ENCODE peak calls at places on chromosomes 16 and 17, in seven cellular contexts. One of them, this sample, is unnamed.

GRCh38 chr17:21140911-21141310 is 14.1 kb downstream of the DHRS7B start:
- DNase-seq in HuH-7.5: no peak
- DNase-seq in activated CD4-positive, alpha-beta T cell treated with anti-CD3 and anti-CD28 coated beads, Interleukin-2, amount 10 ng/mL, durations not matched to agents 7 days and 5 days: no peak
- DNase-seq in progenitor cell of endocrine pancreas: no peak
- DNase-seq in foreskin fibroblast: no peak
- DNase-seq in stomach: no peak
- DNase-seq in amygdala: no peak
- DNase-seq in this sample: no peak

GRCh38 chr16:79767597-79768280 is 167.2 kb upstream of the MAF start:
- DNase-seq in activated CD4-positive, alpha-beta T cell treated with anti-CD3 and anti-CD28 coated beads, Interleukin-2, amount 10 ng/mL, durations not matched to agents 7 days and 5 days: no peak
- DNase-seq in foreskin fibroblast: no peak
- DNase-seq in progenitor cell of endocrine pancreas: no peak
- DNase-seq in stomach: peak; percentile 40
- DNase-seq in HuH-7.5: no peak
- DNase-seq in amygdala: no peak
- DNase-seq in this sample: peak; percentile 45

GRCh38 chr17:72677714-72678390 is 414.6 kb downstream of the SLC39A11 start:
- DNase-seq in stomach: no peak
- DNase-seq in amygdala: no peak
- DNase-seq in HuH-7.5: no peak
- DNase-seq in foreskin fibroblast: peak; percentile 70
- DNase-seq in activated CD4-positive, alpha-beta T cell treated with anti-CD3 and anti-CD28 coated beads, Interleukin-2, amount 10 ng/mL, durations not matched to agents 7 days and 5 days: no peak
- DNase-seq in progenitor cell of endocrine pancreas: no peak
- DNase-seq in this sample: no peak

GRCh38 chr17:68580236-68580903 is 20.8 kb downstream of the FAM20A start:
- DNase-seq in amygdala: no peak
- DNase-seq in HuH-7.5: no peak
- DNase-seq in progenitor cell of endocrine pancreas: no peak
- DNase-seq in foreskin fibroblast: peak; percentile 57
- DNase-seq in stomach: no peak
- DNase-seq in activated CD4-positive, alpha-beta T cell treated with anti-CD3 and anti-CD28 coated beads, Interleukin-2, amount 10 ng/mL, durations not matched to agents 7 days and 5 days: no peak
- DNase-seq in this sample: no peak

GRCh38 chr16:28057949-28058348 is 5.6 kb downstream of the GSG1L start:
- DNase-seq in foreskin fibroblast: no peak
- DNase-seq in activated CD4-positive, alpha-beta T cell treated with anti-CD3 and anti-CD28 coated beads, Interleukin-2, amount 10 ng/mL, durations not matched to agents 7 days and 5 days: no peak
- DNase-seq in stomach: no peak
- DNase-seq in HuH-7.5: no peak
- DNase-seq in amygdala: no peak
- DNase-seq in progenitor cell of endocrine pancreas: no peak
- DNase-seq in this sample: no peak

GRCh38 chr17:49440581-49440980 is 25.9 kb upstream of the PHB1 start:
- DNase-seq in HuH-7.5: no peak
- DNase-seq in stomach: no peak
- DNase-seq in progenitor cell of endocrine pancreas: no peak
- DNase-seq in amygdala: no peak
- DNase-seq in activated CD4-positive, alpha-beta T cell treated with anti-CD3 and anti-CD28 coated beads, Interleukin-2, amount 10 ng/mL, durations not matched to agents 7 days and 5 days: no peak
- DNase-seq in foreskin fibroblast: no peak
- DNase-seq in this sample: no peak

GRCh38 chr17:50916026-50916707 is 50.0 kb upstream of the TOB1 start:
- DNase-seq in activated CD4-positive, alpha-beta T cell treated with anti-CD3 and anti-CD28 coated beads, Interleukin-2, amount 10 ng/mL, durations not matched to agents 7 days and 5 days: no peak
- DNase-seq in stomach: no peak
- DNase-seq in HuH-7.5: no peak
- DNase-seq in amygdala: no peak
- DNase-seq in progenitor cell of endocrine pancreas: no peak
- DNase-seq in foreskin fibroblast: no peak
- DNase-seq in this sample: no peak

GRCh38 chr16:22674832-22675191 is 139.2 kb upstream of the HS3ST2 start:
- DNase-seq in amygdala: no peak
- DNase-seq in stomach: no peak
- DNase-seq in progenitor cell of endocrine pancreas: no peak
- DNase-seq in foreskin fibroblast: no peak
- DNase-seq in activated CD4-positive, alpha-beta T cell treated with anti-CD3 and anti-CD28 coated beads, Interleukin-2, amount 10 ng/mL, durations not matched to agents 7 days and 5 days: no peak
- DNase-seq in HuH-7.5: no peak
- DNase-seq in this sample: no peak

GRCh38 chr17:78573955-78574354 is 3.2 kb downstream of the DNAH17 start:
- DNase-seq in progenitor cell of endocrine pancreas: no peak
- DNase-seq in amygdala: no peak
- DNase-seq in foreskin fibroblast: no peak
- DNase-seq in activated CD4-positive, alpha-beta T cell treated with anti-CD3 and anti-CD28 coated beads, Interleukin-2, amount 10 ng/mL, durations not matched to agents 7 days and 5 days: no peak
- DNase-seq in HuH-7.5: no peak
- DNase-seq in stomach: no peak
- DNase-seq in this sample: no peak

GRCh38 chr16:2520784-2521577 is 810 bp downstream of the AMDHD2 start:
- DNase-seq in progenitor cell of endocrine pancreas: no peak
- DNase-seq in stomach: peak; percentile 50
- DNase-seq in foreskin fibroblast: no peak
- DNase-seq in HuH-7.5: peak; percentile 70
- DNase-seq in amygdala: no peak
- DNase-seq in activated CD4-positive, alpha-beta T cell treated with anti-CD3 and anti-CD28 coated beads, Interleukin-2, amount 10 ng/mL, durations not matched to agents 7 days and 5 days: peak; percentile 72
- DNase-seq in this sample: no peak

GRCh38 chr16:55701442-55702319 is 45.9 kb downstream of the SLC6A2 start:
- DNase-seq in amygdala: no peak
- DNase-seq in progenitor cell of endocrine pancreas: peak; percentile 37
- DNase-seq in stomach: peak; percentile 76
- DNase-seq in foreskin fibroblast: peak; percentile 21
- DNase-seq in activated CD4-positive, alpha-beta T cell treated with anti-CD3 and anti-CD28 coated beads, Interleukin-2, amount 10 ng/mL, durations not matched to agents 7 days and 5 days: peak; percentile 46
- DNase-seq in HuH-7.5: no peak
- DNase-seq in this sample: peak; percentile 66

GRCh38 chr17:19470529-19471261 is 59.7 kb downstream of the RNF112 start:
- DNase-seq in HuH-7.5: no peak
- DNase-seq in foreskin fibroblast: no peak
- DNase-seq in activated CD4-positive, alpha-beta T cell treated with anti-CD3 and anti-CD28 coated beads, Interleukin-2, amount 10 ng/mL, durations not matched to agents 7 days and 5 days: no peak
- DNase-seq in stomach: peak; percentile 35
- DNase-seq in amygdala: no peak
- DNase-seq in progenitor cell of endocrine pancreas: no peak
- DNase-seq in this sample: no peak

GRCh38 chr16:72501739-72502653 is 330.0 kb upstream of the PMFBP1 start:
- DNase-seq in stomach: peak; percentile 45
- DNase-seq in foreskin fibroblast: peak; percentile 68
- DNase-seq in progenitor cell of endocrine pancreas: peak; percentile 36
- DNase-seq in HuH-7.5: peak; percentile 56
- DNase-seq in activated CD4-positive, alpha-beta T cell treated with anti-CD3 and anti-CD28 coated beads, Interleukin-2, amount 10 ng/mL, durations not matched to agents 7 days and 5 days: peak; percentile 47
- DNase-seq in amygdala: no peak
- DNase-seq in this sample: peak; percentile 66

GRCh38 chr16:8663192-8664089 is 11.0 kb upstream of the ABAT start:
- DNase-seq in foreskin fibroblast: no peak
- DNase-seq in activated CD4-positive, alpha-beta T cell treated with anti-CD3 and anti-CD28 coated beads, Interleukin-2, amount 10 ng/mL, durations not matched to agents 7 days and 5 days: no peak
- DNase-seq in amygdala: no peak
- DNase-seq in stomach: no peak
- DNase-seq in HuH-7.5: no peak
- DNase-seq in progenitor cell of endocrine pancreas: no peak
- DNase-seq in this sample: no peak

GRCh38 chr17:13843862-13844640 is 225.3 kb upstream of the COX10 start:
- DNase-seq in foreskin fibroblast: no peak
- DNase-seq in HuH-7.5: no peak
- DNase-seq in activated CD4-positive, alpha-beta T cell treated with anti-CD3 and anti-CD28 coated beads, Interleukin-2, amount 10 ng/mL, durations not matched to agents 7 days and 5 days: no peak
- DNase-seq in amygdala: no peak
- DNase-seq in progenitor cell of endocrine pancreas: no peak
- DNase-seq in stomach: no peak
- DNase-seq in this sample: no peak

GRCh38 chr17:67030641-67031040 is 13.7 kb upstream of the CACNG1 start:
- DNase-seq in foreskin fibroblast: no peak
- DNase-seq in amygdala: no peak
- DNase-seq in HuH-7.5: no peak
- DNase-seq in activated CD4-positive, alpha-beta T cell treated with anti-CD3 and anti-CD28 coated beads, Interleukin-2, amount 10 ng/mL, durations not matched to agents 7 days and 5 days: no peak
- DNase-seq in stomach: no peak
- DNase-seq in progenitor cell of endocrine pancreas: no peak
- DNase-seq in this sample: no peak

GRCh38 chr17:10171581-10171981 is 26.8 kb downstream of the GAS7 start:
- DNase-seq in activated CD4-positive, alpha-beta T cell treated with anti-CD3 and anti-CD28 coated beads, Interleukin-2, amount 10 ng/mL, durations not matched to agents 7 days and 5 days: peak; percentile 7
- DNase-seq in HuH-7.5: no peak
- DNase-seq in foreskin fibroblast: no peak
- DNase-seq in progenitor cell of endocrine pancreas: no peak
- DNase-seq in stomach: no peak
- DNase-seq in amygdala: no peak
- DNase-seq in this sample: no peak

GRCh38 chr16:84999200-84999599 is 12.1 kb downstream of the ZDHHC7 start:
- DNase-seq in activated CD4-positive, alpha-beta T cell treated with anti-CD3 and anti-CD28 coated beads, Interleukin-2, amount 10 ng/mL, durations not matched to agents 7 days and 5 days: no peak
- DNase-seq in stomach: no peak
- DNase-seq in amygdala: no peak
- DNase-seq in HuH-7.5: no peak
- DNase-seq in foreskin fibroblast: no peak
- DNase-seq in progenitor cell of endocrine pancreas: no peak
- DNase-seq in this sample: no peak

GRCh38 chr16:78444-79145 is 570 bp downstream of the MPG start:
- DNase-seq in HuH-7.5: peak; percentile 59
- DNase-seq in foreskin fibroblast: no peak
- DNase-seq in activated CD4-positive, alpha-beta T cell treated with anti-CD3 and anti-CD28 coated beads, Interleukin-2, amount 10 ng/mL, durations not matched to agents 7 days and 5 days: no peak
- DNase-seq in amygdala: no peak
- DNase-seq in stomach: no peak
- DNase-seq in progenitor cell of endocrine pancreas: no peak
- DNase-seq in this sample: no peak

GRCh38 chr17:33328129-33328528 is 35.0 kb upstream of the ASIC2 start:
- DNase-seq in foreskin fibroblast: no peak
- DNase-seq in activated CD4-positive, alpha-beta T cell treated with anti-CD3 and anti-CD28 coated beads, Interleukin-2, amount 10 ng/mL, durations not matched to agents 7 days and 5 days: peak; percentile 6
- DNase-seq in stomach: no peak
- DNase-seq in progenitor cell of endocrine pancreas: peak; percentile 37
- DNase-seq in HuH-7.5: no peak
- DNase-seq in amygdala: no peak
- DNase-seq in this sample: peak; percentile 31

GRCh38 chr17:10870651-10871050 is 32.8 kb upstream of the PIRT start:
- DNase-seq in progenitor cell of endocrine pancreas: no peak
- DNase-seq in HuH-7.5: no peak
- DNase-seq in amygdala: no peak
- DNase-seq in activated CD4-positive, alpha-beta T cell treated with anti-CD3 and anti-CD28 coated beads, Interleukin-2, amount 10 ng/mL, durations not matched to agents 7 days and 5 days: no peak
- DNase-seq in foreskin fibroblast: no peak
- DNase-seq in stomach: no peak
- DNase-seq in this sample: no peak

GRCh38 chr17:82020874-82021727 is 1.6 kb downstream of the CENPX start:
- DNase-seq in activated CD4-positive, alpha-beta T cell treated with anti-CD3 and anti-CD28 coated beads, Interleukin-2, amount 10 ng/mL, durations not matched to agents 7 days and 5 days: peak; percentile 74
- DNase-seq in amygdala: peak; percentile 40
- DNase-seq in HuH-7.5: peak; percentile 68
- DNase-seq in progenitor cell of endocrine pancreas: no peak
- DNase-seq in foreskin fibroblast: peak; percentile 70
- DNase-seq in stomach: peak; percentile 81
- DNase-seq in this sample: peak; percentile 77

GRCh38 chr17:35774499-35774898 is 13.8 kb downstream of the C17orf50 start:
- DNase-seq in HuH-7.5: no peak
- DNase-seq in activated CD4-positive, alpha-beta T cell treated with anti-CD3 and anti-CD28 coated beads, Interleukin-2, amount 10 ng/mL, durations not matched to agents 7 days and 5 days: no peak
- DNase-seq in amygdala: no peak
- DNase-seq in progenitor cell of endocrine pancreas: no peak
- DNase-seq in stomach: peak; percentile 77
- DNase-seq in foreskin fibroblast: no peak
- DNase-seq in this sample: no peak

GRCh38 chr17:32490101-32490482 is 3.3 kb downstream of the CDK5R1 start:
- DNase-seq in amygdala: no peak
- DNase-seq in stomach: no peak
- DNase-seq in foreskin fibroblast: no peak
- DNase-seq in HuH-7.5: no peak
- DNase-seq in activated CD4-positive, alpha-beta T cell treated with anti-CD3 and anti-CD28 coated beads, Interleukin-2, amount 10 ng/mL, durations not matched to agents 7 days and 5 days: no peak
- DNase-seq in progenitor cell of endocrine pancreas: no peak
- DNase-seq in this sample: no peak

GRCh38 chr17:9887521-9887920 is 17.6 kb downstream of the RCVRN start:
- DNase-seq in HuH-7.5: no peak
- DNase-seq in foreskin fibroblast: no peak
- DNase-seq in stomach: no peak
- DNase-seq in amygdala: no peak
- DNase-seq in progenitor cell of endocrine pancreas: no peak
- DNase-seq in activated CD4-positive, alpha-beta T cell treated with anti-CD3 and anti-CD28 coated beads, Interleukin-2, amount 10 ng/mL, durations not matched to agents 7 days and 5 days: no peak
- DNase-seq in this sample: no peak

GRCh38 chr17:9729034-9729650 is 62.2 kb downstream of the DHRS7C start:
- DNase-seq in foreskin fibroblast: peak; percentile 9
- DNase-seq in activated CD4-positive, alpha-beta T cell treated with anti-CD3 and anti-CD28 coated beads, Interleukin-2, amount 10 ng/mL, durations not matched to agents 7 days and 5 days: peak; percentile 24
- DNase-seq in stomach: no peak
- DNase-seq in progenitor cell of endocrine pancreas: no peak
- DNase-seq in HuH-7.5: peak; percentile 32
- DNase-seq in amygdala: no peak
- DNase-seq in this sample: no peak

GRCh38 chr16:66358231-66358630 is 8.3 kb upstream of the CDH5 start:
- DNase-seq in activated CD4-positive, alpha-beta T cell treated with anti-CD3 and anti-CD28 coated beads, Interleukin-2, amount 10 ng/mL, durations not matched to agents 7 days and 5 days: no peak
- DNase-seq in HuH-7.5: no peak
- DNase-seq in progenitor cell of endocrine pancreas: no peak
- DNase-seq in stomach: no peak
- DNase-seq in foreskin fibroblast: no peak
- DNase-seq in amygdala: no peak
- DNase-seq in this sample: no peak

GRCh38 chr17:2174048-2174447 is 119.1 kb downstream of the HIC1 start:
- DNase-seq in HuH-7.5: no peak
- DNase-seq in amygdala: no peak
- DNase-seq in stomach: no peak
- DNase-seq in activated CD4-positive, alpha-beta T cell treated with anti-CD3 and anti-CD28 coated beads, Interleukin-2, amount 10 ng/mL, durations not matched to agents 7 days and 5 days: no peak
- DNase-seq in progenitor cell of endocrine pancreas: no peak
- DNase-seq in foreskin fibroblast: no peak
- DNase-seq in this sample: no peak